ENCODE peak calls at places on chromosomes 12 and 14, in nine cellular contexts. B, U, R, W, H, A, F, Z and C are unnamed samples.

GRCh38 chr12:24109381-24110039 is 160.0 kb upstream of the SOX5 start:
- DNase-seq in B (peak; percentile 48), U (no peak), R (no peak), W (no peak), H (no peak), A (no peak), F (peak; percentile 48), Z (no peak), C (peak; percentile 20)

GRCh38 chr14:29536886-29537511 is 390.6 kb downstream of the PRKD1 start:
- DNase-seq in B (peak; percentile 52), U (no peak), R (no peak), W (peak; percentile 8), H (no peak), A (no peak), F (no peak), Z (no peak), C (peak; percentile 24)

GRCh38 chr14:104295681-104296387 is 157.4 kb downstream of the KIF26A start:
- DNase-seq in B (no peak), U (peak; percentile 33), R (no peak), W (no peak), H (peak; percentile 4), A (peak; percentile 6), F (no peak), Z (no peak), C (no peak)

GRCh38 chr12:51972849-51973273 is 21.4 kb downstream of the ACVR1B start:
- DNase-seq in B (peak; percentile 50), U (peak; percentile 87), R (no peak), W (no peak), H (peak; percentile 46), A (peak; percentile 32), F (no peak), Z (no peak), C (no peak)

GRCh38 chr12:123260081-123260480 is 11.6 kb downstream of the CDK2AP1 start:
- DNase-seq in B (no peak), U (no peak), R (no peak), W (no peak), H (no peak), A (no peak), F (no peak), Z (no peak), C (no peak)

GRCh38 chr12:15720299-15720698 is 68.9 kb downstream of the EPS8 start:
- DNase-seq in B (no peak), U (no peak), R (no peak), W (no peak), H (no peak), A (no peak), F (no peak), Z (no peak), C (no peak)

GRCh38 chr12:4526923-4527546 is 11.7 kb upstream of the RAD51AP1 start:
- DNase-seq in B (peak; percentile 46), U (no peak), R (no peak), W (no peak), H (no peak), A (no peak), F (peak; percentile 42), Z (no peak), C (no peak)

GRCh38 chr14:56798447-56799326 is 11.6 kb downstream of the OTX2 start:
- DNase-seq in B (no peak), U (no peak), R (no peak), W (no peak), H (no peak), A (no peak), F (peak; percentile 73), Z (no peak), C (no peak)

GRCh38 chr14:97377550-97377949 is 580.4 kb downstream of the VRK1 start:
- DNase-seq in B (no peak), U (no peak), R (no peak), W (no peak), H (no peak), A (no peak), F (peak; percentile 6), Z (no peak), C (no peak)

GRCh38 chr12:1660304-1661187 is 30.3 kb upstream of the ADIPOR2 start:
- DNase-seq in B (no peak), U (peak; percentile 93), R (no peak), W (peak; percentile 24), H (no peak), A (peak; percentile 28), F (no peak), Z (peak; percentile 87), C (no peak)

GRCh38 chr12:131607658-131608447 is 103.0 kb upstream of the SFSWAP start:
- DNase-seq in B (no peak), U (no peak), R (no peak), W (no peak), H (no peak), A (no peak), F (no peak), Z (no peak), C (no peak)

GRCh38 chr12:25518512-25518911 is 34.6 kb downstream of the LMNTD1 start:
- DNase-seq in B (peak; percentile 43), U (no peak), R (no peak), W (peak; percentile 76), H (no peak), A (no peak), F (no peak), Z (no peak), C (peak; percentile 13)

GRCh38 chr12:20350495-20350894 is 17.8 kb upstream of the PDE3A start:
- DNase-seq in B (peak; percentile 88), U (no peak), R (no peak), W (no peak), H (no peak), A (no peak), F (no peak), Z (no peak), C (peak; percentile 56)

GRCh38 chr12:48351022-48351708 is 446 bp upstream of the ZNF641 start:
- DNase-seq in B (peak; percentile 66), U (no peak), R (peak; percentile 8), W (peak; percentile 41), H (peak; percentile 79), A (no peak), F (peak; percentile 72), Z (peak; percentile 68), C (peak; percentile 50)

GRCh38 chr12:9074484-9075140 is 41.1 kb downstream of the A2M start:
- DNase-seq in B (no peak), U (no peak), R (no peak), W (no peak), H (no peak), A (no peak), F (no peak), Z (no peak), C (no peak)

GRCh38 chr12:46020768-46021167 is 30.4 kb upstream of the SCAF11 start:
- DNase-seq in B (no peak), U (no peak), R (no peak), W (no peak), H (no peak), A (no peak), F (no peak), Z (no peak), C (no peak)

GRCh38 chr12:117803013-117803412 is 165.8 kb downstream of the KSR2 start:
- DNase-seq in B (no peak), U (no peak), R (no peak), W (no peak), H (no peak), A (no peak), F (no peak), Z (peak; percentile 52), C (no peak)

GRCh38 chr12:117807355-117807754 is 161.4 kb downstream of the KSR2 start:
- DNase-seq in B (no peak), U (no peak), R (no peak), W (no peak), H (no peak), A (no peak), F (no peak), Z (no peak), C (no peak)

GRCh38 chr12:117809509-117809908 is 159.3 kb downstream of the KSR2 start:
- DNase-seq in B (no peak), U (no peak), R (no peak), W (no peak), H (no peak), A (no peak), F (no peak), Z (no peak), C (no peak)

GRCh38 chr12:117807946-117808345 is 160.8 kb downstream of the KSR2 start:
- DNase-seq in B (no peak), U (no peak), R (no peak), W (no peak), H (no peak), A (no peak), F (no peak), Z (no peak), C (no peak)

GRCh38 chr12:117805865-117806264 is 162.9 kb downstream of the KSR2 start:
- DNase-seq in B (no peak), U (no peak), R (no peak), W (no peak), H (no peak), A (no peak), F (no peak), Z (no peak), C (no peak)
- H3K4me3 ChIP-seq in B (no peak overlapping the region), U (no peak overlapping the region), R (no peak overlapping the region), W (no peak overlapping the region), H (no peak overlapping the region), A (no peak overlapping the region), F (no peak overlapping the region), Z (no peak overlapping the region), C (no peak overlapping the region)

GRCh38 chr12:121535150-121536057 is 45.4 kb downstream of the KDM2B start:
- DNase-seq in B (no peak), U (no peak), R (no peak), W (no peak), H (no peak), A (no peak), F (no peak), Z (peak; percentile 25), C (no peak)
- H3K4me3 ChIP-seq in B (peak overlapping the region; percentile 31), U (peak overlapping the region; percentile 72), R (peak overlapping the region; percentile 58), W (peak overlapping the region; percentile 52), H (peak overlapping the region; percentile 89), A (peak overlapping the region; percentile 94), F (peak overlapping the region; percentile 71), Z (peak overlapping the region; percentile 69), C (peak overlapping the region; percentile 43)

GRCh38 chr12:6647083-6647604 is at the start of gene ACRBP:
- DNase-seq in B (peak; percentile 62), U (peak; percentile 87), R (no peak), W (peak; percentile 55), H (peak; percentile 85), A (peak; percentile 87), F (peak; percentile 89), Z (peak; percentile 82), C (peak; percentile 13)
- H3K4me3 ChIP-seq in B (peak within 1 kb of the TSS; percentile 45), U (peak within 1 kb of the TSS; percentile 53), R (peak within 1 kb of the TSS; percentile 55), W (peak within 1 kb of the TSS; percentile 46), H (peak within 1 kb of the TSS; percentile 65), A (peak within 1 kb of the TSS; percentile 61), F (peak within 1 kb of the TSS; percentile 87), Z (peak within 1 kb of the TSS; percentile 38), C (peak within 1 kb of the TSS; percentile 34)

GRCh38 chr14:57866199-57866755 is 385 bp upstream of the SLC35F4 start:
- DNase-seq in B (no peak), U (no peak), R (no peak), W (no peak), H (no peak), A (no peak), F (peak; percentile 10), Z (no peak), C (no peak)
- H3K4me3 ChIP-seq in B (no peak overlapping the region), U (no peak overlapping the region), R (no peak overlapping the region), W (no peak overlapping the region), H (peak overlapping the region; percentile 51), A (no peak overlapping the region), F (peak overlapping the region; percentile 80), Z (no peak overlapping the region), C (no peak overlapping the region)